ENCODE peak calls at places on chromosomes 4 and X, in eight cellular contexts. One of them, this sample, is unnamed.

GRCh38 chr4:42605264-42605663 is 51.6 kb downstream of the ATP8A1 start:
- DNase-seq in IMR-90: no peak
- DNase-seq in right lobe of liver: no peak
- DNase-seq in adrenal gland: no peak
- DNase-seq in esophagus muscularis mucosa: no peak
- DNase-seq in transverse colon: no peak
- DNase-seq in esophagus squamous epithelium: no peak
- DNase-seq in GM12892: no peak
- DNase-seq in this sample: no peak

GRCh38 chrX:88982183-88982582 is 235.2 kb downstream of the CPXCR1 start:
- DNase-seq in right lobe of liver: no peak
- DNase-seq in IMR-90: no peak
- DNase-seq in esophagus muscularis mucosa: no peak
- DNase-seq in adrenal gland: no peak
- DNase-seq in GM12892: no peak
- DNase-seq in transverse colon: no peak
- DNase-seq in esophagus squamous epithelium: no peak
- DNase-seq in this sample: no peak

GRCh38 chr4:76787898-76788297 is 110.0 kb downstream of the SOWAHB start:
- DNase-seq in transverse colon: no peak
- DNase-seq in esophagus muscularis mucosa: no peak
- DNase-seq in right lobe of liver: no peak
- DNase-seq in IMR-90: no peak
- DNase-seq in esophagus squamous epithelium: no peak
- DNase-seq in adrenal gland: no peak
- DNase-seq in GM12892: no peak
- DNase-seq in this sample: no peak

GRCh38 chr4:27886075-27886474 is 1025.4 kb downstream of the STIM2 start:
- DNase-seq in adrenal gland: no peak
- DNase-seq in IMR-90: no peak
- DNase-seq in esophagus squamous epithelium: no peak
- DNase-seq in GM12892: no peak
- DNase-seq in esophagus muscularis mucosa: no peak
- DNase-seq in transverse colon: no peak
- DNase-seq in right lobe of liver: no peak
- DNase-seq in this sample: no peak

GRCh38 chrX:19624754-19625153 is 109.4 kb upstream of the MAP3K15 start:
- DNase-seq in adrenal gland: no peak
- DNase-seq in IMR-90: peak; percentile 15
- DNase-seq in GM12892: no peak
- DNase-seq in esophagus muscularis mucosa: no peak
- DNase-seq in right lobe of liver: no peak
- DNase-seq in transverse colon: no peak
- DNase-seq in esophagus squamous epithelium: no peak
- DNase-seq in this sample: no peak

GRCh38 chr4:108426493-108426892 is 193.9 kb upstream of the RPL34 start:
- DNase-seq in esophagus muscularis mucosa: no peak
- DNase-seq in GM12892: no peak
- DNase-seq in adrenal gland: no peak
- DNase-seq in transverse colon: no peak
- DNase-seq in right lobe of liver: no peak
- DNase-seq in IMR-90: peak; percentile 34
- DNase-seq in esophagus squamous epithelium: no peak
- DNase-seq in this sample: no peak

GRCh38 chr4:53863163-53863562 is 201.2 kb downstream of the CHIC2 start:
- DNase-seq in esophagus muscularis mucosa: no peak
- DNase-seq in GM12892: no peak
- DNase-seq in esophagus squamous epithelium: no peak
- DNase-seq in transverse colon: no peak
- DNase-seq in adrenal gland: no peak
- DNase-seq in right lobe of liver: no peak
- DNase-seq in IMR-90: peak; percentile 49
- DNase-seq in this sample: no peak

GRCh38 chr4:138426751-138427150 is 184.6 kb upstream of the SLC7A11 start:
- DNase-seq in right lobe of liver: no peak
- DNase-seq in esophagus muscularis mucosa: no peak
- DNase-seq in adrenal gland: no peak
- DNase-seq in transverse colon: no peak
- DNase-seq in esophagus squamous epithelium: no peak
- DNase-seq in GM12892: no peak
- DNase-seq in IMR-90: no peak
- DNase-seq in this sample: no peak

GRCh38 chr4:84496356-84497219 is 2.5 kb downstream of the NKX6-1 start:
- DNase-seq in transverse colon: no peak
- DNase-seq in esophagus squamous epithelium: no peak
- DNase-seq in GM12892: no peak
- DNase-seq in right lobe of liver: no peak
- DNase-seq in adrenal gland: no peak
- DNase-seq in IMR-90: no peak
- DNase-seq in esophagus muscularis mucosa: no peak
- DNase-seq in this sample: no peak

GRCh38 chr4:141563721-141564120 is 72.7 kb upstream of the IL15 start:
- DNase-seq in adrenal gland: no peak
- DNase-seq in right lobe of liver: no peak
- DNase-seq in esophagus squamous epithelium: no peak
- DNase-seq in esophagus muscularis mucosa: no peak
- DNase-seq in GM12892: no peak
- DNase-seq in transverse colon: no peak
- DNase-seq in IMR-90: no peak
- DNase-seq in this sample: no peak

GRCh38 chr4:38694330-38694729 is 30.3 kb downstream of the KLF3 start:
- DNase-seq in transverse colon: no peak
- DNase-seq in esophagus muscularis mucosa: no peak
- DNase-seq in IMR-90: no peak
- DNase-seq in adrenal gland: no peak
- DNase-seq in esophagus squamous epithelium: no peak
- DNase-seq in right lobe of liver: no peak
- DNase-seq in GM12892: no peak
- DNase-seq in this sample: no peak

GRCh38 chr4:39043697-39044363 is 11.6 kb upstream of the TMEM156 start:
- DNase-seq in right lobe of liver: no peak
- DNase-seq in esophagus muscularis mucosa: no peak
- DNase-seq in GM12892: no peak
- DNase-seq in IMR-90: peak; percentile 52
- DNase-seq in adrenal gland: no peak
- DNase-seq in esophagus squamous epithelium: no peak
- DNase-seq in transverse colon: no peak
- DNase-seq in this sample: no peak

GRCh38 chr4:16794816-16795445 is 103.5 kb downstream of the LDB2 start:
- DNase-seq in esophagus squamous epithelium: no peak
- DNase-seq in IMR-90: peak; percentile 60
- DNase-seq in GM12892: no peak
- DNase-seq in transverse colon: peak; percentile 27
- DNase-seq in right lobe of liver: peak; percentile 93
- DNase-seq in adrenal gland: peak; percentile 59
- DNase-seq in esophagus muscularis mucosa: no peak
- DNase-seq in this sample: peak; percentile 4

GRCh38 chr4:77021614-77022089 is 54.1 kb downstream of the CCNI start:
- DNase-seq in esophagus muscularis mucosa: peak; percentile 87
- DNase-seq in right lobe of liver: no peak
- DNase-seq in esophagus squamous epithelium: no peak
- DNase-seq in GM12892: no peak
- DNase-seq in transverse colon: no peak
- DNase-seq in adrenal gland: no peak
- DNase-seq in IMR-90: peak; percentile 90
- DNase-seq in this sample: no peak

DNA sequence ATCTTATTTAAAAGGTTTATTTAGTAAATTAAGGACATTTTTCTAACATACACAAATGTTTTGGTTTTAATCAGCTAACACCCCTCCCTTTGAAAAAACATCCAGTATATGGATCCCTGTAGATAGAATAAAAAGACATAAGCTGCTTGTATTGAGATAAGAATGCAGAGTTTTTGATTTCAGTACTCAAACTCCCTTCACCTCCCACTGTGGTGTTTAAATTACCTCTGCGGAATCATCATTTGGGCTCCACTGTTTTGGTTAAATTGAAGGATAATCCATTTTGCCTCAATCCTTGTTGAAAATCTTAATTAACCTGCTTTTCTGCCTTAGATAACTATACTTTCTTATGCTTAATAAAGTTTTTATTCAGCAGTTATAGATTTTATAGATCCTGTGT is 27.6 kb downstream of the USP53 start:
- DNase-seq in transverse colon: no peak
- DNase-seq in adrenal gland: no peak
- DNase-seq in right lobe of liver: no peak
- DNase-seq in esophagus squamous epithelium: no peak
- DNase-seq in GM12892: no peak
- DNase-seq in esophagus muscularis mucosa: no peak
- DNase-seq in IMR-90: no peak
- DNase-seq in this sample: no peak
- TF ChIP-seq POLR2A in transverse colon: no peak
- TF ChIP-seq POLR2A in adrenal gland: no peak
- TF ChIP-seq POLR2A in right lobe of liver: no peak
- TF ChIP-seq POLR2A in esophagus squamous epithelium: no peak
- TF ChIP-seq POLR2A in GM12892: no peak
- TF ChIP-seq POLR2A in esophagus muscularis mucosa: no peak
- TF ChIP-seq POLR2A in IMR-90: no peak
- TF ChIP-seq POLR2A in this sample: no peak

DNA sequence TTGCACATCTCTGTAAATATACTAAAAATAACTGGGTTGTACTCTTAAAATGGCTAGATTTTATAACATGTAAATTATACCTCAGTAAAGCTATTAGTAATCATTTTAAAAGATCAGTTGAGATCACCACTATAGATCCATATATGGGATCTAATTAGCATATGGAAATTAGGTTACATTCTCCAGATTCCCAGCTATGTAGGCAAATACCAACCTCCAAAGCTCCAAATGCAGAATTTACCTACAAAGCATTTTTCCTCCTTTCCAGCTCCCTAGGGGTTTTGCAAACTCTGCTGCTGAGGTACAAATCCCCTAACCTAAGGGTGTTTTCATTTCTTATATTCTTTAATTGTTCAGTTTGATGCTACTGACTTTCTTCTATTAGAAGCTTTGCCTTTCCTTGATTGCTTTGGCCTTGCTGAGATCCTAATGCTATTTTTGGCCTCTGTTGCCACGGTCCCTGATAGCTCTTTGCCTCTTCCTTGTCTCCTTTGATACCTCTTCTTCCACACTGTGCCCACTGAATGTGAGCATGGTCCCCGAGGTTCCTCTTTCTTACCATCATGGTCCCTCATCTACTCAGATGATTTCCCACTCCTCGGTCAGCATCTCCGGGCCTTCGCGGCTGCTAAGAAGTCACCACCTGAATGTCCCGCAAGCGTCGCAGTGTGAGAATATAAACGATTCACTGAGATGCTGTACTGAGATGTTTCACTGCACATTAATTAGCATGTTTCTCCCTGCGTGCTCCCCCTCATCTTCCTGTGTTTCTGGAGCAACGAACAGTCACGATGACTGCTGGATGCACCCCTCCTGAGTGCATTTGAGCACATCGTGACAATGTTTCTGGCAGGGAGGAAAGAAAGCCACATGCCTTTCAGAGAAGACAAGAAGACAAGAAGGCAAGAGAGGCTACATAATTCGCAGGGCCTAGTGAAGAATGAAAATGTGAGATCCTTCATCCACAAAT is 23.8 kb downstream of the ENPP6 start:
- DNase-seq in GM12892: no peak
- DNase-seq in IMR-90: no peak
- DNase-seq in esophagus squamous epithelium: no peak
- DNase-seq in esophagus muscularis mucosa: no peak
- DNase-seq in transverse colon: no peak
- DNase-seq in right lobe of liver: no peak
- DNase-seq in adrenal gland: no peak
- DNase-seq in this sample: no peak
- TF ChIP-seq POLR2A in GM12892: no peak
- TF ChIP-seq POLR2A in IMR-90: no peak
- TF ChIP-seq POLR2A in esophagus squamous epithelium: no peak
- TF ChIP-seq POLR2A in esophagus muscularis mucosa: no peak
- TF ChIP-seq POLR2A in transverse colon: no peak
- TF ChIP-seq POLR2A in right lobe of liver: no peak
- TF ChIP-seq POLR2A in adrenal gland: no peak
- TF ChIP-seq POLR2A in this sample: no peak

GRCh38 chr4:6892909-6893202 is 16.8 kb upstream of the TBC1D14 start:
- DNase-seq in transverse colon: no peak
- DNase-seq in IMR-90: no peak
- DNase-seq in esophagus squamous epithelium: no peak
- DNase-seq in adrenal gland: no peak
- DNase-seq in right lobe of liver: no peak
- DNase-seq in GM12892: no peak
- DNase-seq in esophagus muscularis mucosa: no peak
- DNase-seq in this sample: no peak

GRCh38 chr4:6892190-6892908 is 17.3 kb upstream of the TBC1D14 start:
- DNase-seq in GM12892: no peak
- DNase-seq in esophagus muscularis mucosa: no peak
- DNase-seq in right lobe of liver: peak; percentile 88
- DNase-seq in esophagus squamous epithelium: no peak
- DNase-seq in adrenal gland: peak; percentile 87
- DNase-seq in transverse colon: peak; percentile 61
- DNase-seq in IMR-90: peak; percentile 79
- DNase-seq in this sample: no peak

GRCh38 chr4:6894086-6894478 is 15.5 kb upstream of the TBC1D14 start:
- DNase-seq in esophagus muscularis mucosa: no peak
- DNase-seq in esophagus squamous epithelium: no peak
- DNase-seq in transverse colon: peak; percentile 5
- DNase-seq in IMR-90: no peak
- DNase-seq in GM12892: no peak
- DNase-seq in right lobe of liver: no peak
- DNase-seq in adrenal gland: peak; percentile 9
- DNase-seq in this sample: no peak

GRCh38 chr4:6894528-6895498 is 14.8 kb upstream of the TBC1D14 start:
- DNase-seq in right lobe of liver: no peak
- DNase-seq in adrenal gland: peak; percentile 11
- DNase-seq in esophagus muscularis mucosa: no peak
- DNase-seq in esophagus squamous epithelium: no peak
- DNase-seq in IMR-90: no peak
- DNase-seq in GM12892: no peak
- DNase-seq in transverse colon: peak; percentile 10
- DNase-seq in this sample: no peak

DNA sequence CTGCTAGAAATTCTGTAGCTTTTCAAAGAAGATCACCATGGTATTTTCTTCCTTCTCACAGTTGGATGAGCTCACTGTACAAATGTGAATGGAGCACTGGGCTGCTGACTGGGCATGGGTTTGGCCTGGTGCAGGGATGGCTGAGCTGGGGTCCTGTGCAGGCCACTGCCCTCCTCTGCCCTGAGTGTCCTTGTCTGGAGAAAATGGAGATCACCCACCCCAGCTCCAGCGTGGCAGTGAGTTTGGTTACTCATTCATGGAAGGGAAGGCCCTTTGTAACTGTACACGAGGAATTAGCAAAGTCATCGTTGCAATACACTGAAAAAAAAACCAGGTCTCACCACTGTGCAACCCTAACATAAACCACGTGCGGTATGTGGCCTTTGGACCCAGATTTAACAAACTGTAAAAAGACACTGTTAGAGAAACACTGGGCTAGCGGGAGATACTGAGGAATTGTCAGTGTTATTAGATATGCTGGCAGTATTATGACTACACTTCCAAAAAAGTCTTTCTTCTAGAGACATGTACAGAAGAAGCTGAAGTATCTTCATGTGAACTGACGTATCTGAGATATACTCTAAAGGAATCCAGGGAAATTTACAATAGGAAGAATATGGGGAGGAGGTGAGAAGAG is 16.1 kb upstream of the TBC1D14 start:
- DNase-seq in esophagus muscularis mucosa: no peak
- DNase-seq in adrenal gland: peak; percentile 9
- DNase-seq in IMR-90: peak; percentile 86
- DNase-seq in GM12892: no peak
- DNase-seq in esophagus squamous epithelium: no peak
- DNase-seq in right lobe of liver: peak; percentile 90
- DNase-seq in transverse colon: peak; percentile 68
- DNase-seq in this sample: no peak
- TF ChIP-seq POLR2A in esophagus muscularis mucosa: no peak
- TF ChIP-seq POLR2A in adrenal gland: no peak
- TF ChIP-seq POLR2A in IMR-90: no peak
- TF ChIP-seq POLR2A in GM12892: no peak
- TF ChIP-seq POLR2A in esophagus squamous epithelium: no peak
- TF ChIP-seq POLR2A in right lobe of liver: peak; percentile 63
- TF ChIP-seq POLR2A in transverse colon: no peak
- TF ChIP-seq POLR2A in this sample: no peak

GRCh38 chrX:150219374-150220185 is 143.5 kb upstream of the MAMLD1 start:
- DNase-seq in GM12892: no peak
- DNase-seq in transverse colon: no peak
- DNase-seq in right lobe of liver: no peak
- DNase-seq in esophagus muscularis mucosa: no peak
- DNase-seq in esophagus squamous epithelium: no peak
- DNase-seq in IMR-90: peak; percentile 48
- DNase-seq in adrenal gland: no peak
- DNase-seq in this sample: peak; percentile 68
- TF ChIP-seq POLR2A in GM12892: no peak
- TF ChIP-seq POLR2A in transverse colon: no peak
- TF ChIP-seq POLR2A in right lobe of liver: no peak
- TF ChIP-seq POLR2A in esophagus muscularis mucosa: no peak
- TF ChIP-seq POLR2A in esophagus squamous epithelium: no peak
- TF ChIP-seq POLR2A in IMR-90: no peak
- TF ChIP-seq POLR2A in adrenal gland: no peak
- TF ChIP-seq POLR2A in this sample: no peak

This sample was measured in H54.